ENCODE peak calls at places on chromosomes 12 and 14, in four cellular contexts. U, X, C and Z are unnamed samples.

GRCh38 chr12:65935906-65936528 is 111.7 kb downstream of the HMGA2 start:
- DNase-seq in C (no peak), X (no peak), U (no peak), Z (no peak)

GRCh38 chr12:82019533-82019932 is 260.4 kb upstream of the PPFIA2 start:
- DNase-seq in C (no peak), U (no peak), X (no peak), Z (no peak)

GRCh38 chr12:90953956-90954421 is 987 bp downstream of the CCER1 start:
- DNase-seq in U (peak), X (no peak), C (no peak), Z (no peak)

GRCh38 chr12:44457465-44457864 is 418.6 kb downstream of the NELL2 start:
- DNase-seq in C (no peak), U (no peak), X (no peak), Z (no peak)

GRCh38 chr12:15268927-15269552 is 47.8 kb upstream of the RERG start:
- DNase-seq in U (peak), X (no peak), C (no peak), Z (peak)

GRCh38 chr12:109710747-109711595 is 2.7 kb upstream of the FAM222A start:
- DNase-seq in C (no peak), X (no peak), U (no peak), Z (no peak)

GRCh38 chr14:55814064-55814463 is 234.1 kb downstream of the KTN1 start:
- DNase-seq in X (no peak), C (no peak), U (no peak), Z (no peak)

GRCh38 chr12:121404734-121405133 is 4.8 kb downstream of the RNF34 start:
- DNase-seq in X (no peak), C (no peak), U (no peak), Z (peak)

GRCh38 chr12:113846275-113846674 is 119.8 kb downstream of the RBM19 start:
- DNase-seq in X (no peak), C (no peak), U (no peak), Z (no peak)

GRCh38 chr14:56322531-56322930 is 204.3 kb downstream of the PELI2 start:
- DNase-seq in U (no peak), C (no peak), X (no peak), Z (no peak)

GRCh38 chr14:54572316-54572715 is 5.4 kb downstream of the SAMD4A start:
- DNase-seq in X (no peak), C (no peak), U (no peak), Z (peak)

GRCh38 chr12:48816148-48816854 is 2.0 kb upstream of the CACNB3 start:
- DNase-seq in U (no peak), X (no peak), C (no peak), Z (no peak)

GRCh38 chr14:68397371-68397779 is 395.5 kb downstream of the ZFP36L1 start:
- DNase-seq in U (peak), C (no peak), X (peak), Z (no peak)

GRCh38 chr12:68587448-68587873 is 23.2 kb upstream of the RAP1B start:
- DNase-seq in C (no peak), X (no peak), U (no peak), Z (no peak)

GRCh38 chr12:121240484-121241202 is 30.7 kb downstream of the P2RX4 start:
- DNase-seq in C (peak), U (peak), X (peak), Z (no peak)

GRCh38 chr12:65911321-65911720 is 87.0 kb downstream of the HMGA2 start:
- DNase-seq in C (no peak), U (no peak), X (no peak), Z (peak)

GRCh38 chr14:68172664-68173063 is 353.1 kb downstream of the RAD51B start:
- DNase-seq in C (no peak), X (no peak), U (no peak), Z (no peak)

GRCh38 chr14:26820101-26820500 is 222.3 kb upstream of the NOVA1 start:
- DNase-seq in U (no peak), C (no peak), X (no peak), Z (peak)

GRCh38 chr12:59086124-59086523 is 165.8 kb upstream of the LRIG3 start:
- DNase-seq in X (no peak), U (no peak), C (no peak), Z (peak)

GRCh38 chr14:64937821-64938193 is 4.7 kb downstream of the GPX2 start:
- DNase-seq in U (no peak), C (no peak), X (no peak), Z (peak)

GRCh38 chr14:52835122-52835903 is 43.9 kb upstream of the GNPNAT1 start:
- DNase-seq in C (no peak), X (no peak), U (no peak), Z (peak)

GRCh38 chr12:102702447-102703114 is 214.5 kb downstream of the PAH start:
- DNase-seq in X (no peak), C (no peak), U (no peak), Z (peak)

GRCh38 chr12:45215419-45216296 is at the start of gene ANO6:
- DNase-seq in U (peak), X (peak), C (peak), Z (peak)

GRCh38 chr14:32546246-32546645 is 217.1 kb downstream of the AKAP6 start:
- DNase-seq in C (no peak), U (no peak), X (no peak), Z (no peak)

GRCh38 chr12:46908236-46908935 is 82.6 kb upstream of the SLC38A4 start:
- DNase-seq in C (no peak), X (no peak), U (no peak), Z (no peak)

GRCh38 chr12:50112456-50113218 is 601 bp downstream of the COX14 start:
- DNase-seq in X (no peak), U (no peak), C (no peak), Z (no peak)

GRCh38 chr12:53065470-53065869 is 13.7 kb downstream of the SPRYD3 start:
- DNase-seq in C (no peak), X (peak), U (no peak), Z (no peak)

GRCh38 chr14:57834001-57834598 is 31.8 kb downstream of the SLC35F4 start:
- DNase-seq in X (no peak), C (no peak), U (no peak), Z (no peak)

GRCh38 chr12:32947203-32947795 is 50.7 kb upstream of the PKP2 start:
- DNase-seq in U (no peak), X (no peak), C (no peak), Z (peak)